ENCODE peak calls at places on chromosomes 2 and 18, in five cellular contexts. U is stomach, C is hepatocyte, S is kidney epithelial cell, V is heart right ventricle. L is an unnamed sample.
A peak's percentile ranks its signal among the peaks of the same experiment; 100 is the strongest.

GRCh38 chr18:46278481-46279465 is 174.6 kb downstream of the HAUS1 start:
- DNase-seq in V (no peak), C (no peak), S (no peak), U (no peak), L (no peak)

GRCh38 chr18:55064073-55064472 is 104.8 kb upstream of the CCDC68 start:
- DNase-seq in S (no peak), U (no peak), V (no peak), C (no peak), L (no peak)

GRCh38 chr18:56459451-56459777 is 179.0 kb downstream of the TXNL1 start:
- DNase-seq in U (no peak), C (no peak), V (no peak), S (no peak), L (no peak)

GRCh38 chr18:56305583-56305982 is 332.8 kb downstream of the TXNL1 start:
- DNase-seq in V (no peak), U (no peak), S (no peak), C (no peak), L (no peak)

GRCh38 chr2:109645412-109646184 is 31.4 kb downstream of the SOWAHC start:
- DNase-seq in V (no peak), U (no peak), S (no peak), C (no peak), L (no peak)

GRCh38 chr2:119224391-119224972 is 848 bp downstream of the STEAP3 start:
- DNase-seq in C (no peak), V (no peak), U (no peak), S (no peak), L (no peak)

GRCh38 chr2:64562148-64562784 is 38.1 kb downstream of the AFTPH start:
- DNase-seq in C (no peak), U (no peak), S (no peak), V (no peak), L (no peak)

GRCh38 chr2:230677182-230677946 is 35.3 kb upstream of the CAB39 start:
- DNase-seq in S (no peak), U (no peak), C (no peak), V (no peak), L (no peak)

GRCh38 chr2:144704696-144705095 is 184.8 kb upstream of the ZEB2 start:
- DNase-seq in C (no peak), S (no peak), V (no peak), U (no peak), L (no peak)

GRCh38 chr2:95346738-95347671 is 49.9 kb downstream of the KCNIP3 start:
- DNase-seq in U (peak; percentile 25), V (peak; percentile 44), S (no peak), C (peak; percentile 34), L (no peak)

GRCh38 chr2:48902521-48902920 is 147.0 kb upstream of the LHCGR start:
- DNase-seq in C (no peak), S (no peak), V (no peak), U (no peak), L (no peak)

GRCh38 chr18:27235218-27235870 is 50.2 kb upstream of the CHST9 start:
- DNase-seq in C (no peak), S (no peak), V (no peak), U (no peak), L (no peak)

GRCh38 chr2:218217366-218218309 is 649 bp downstream of the ARPC2 start:
- DNase-seq in C (peak; percentile 76), S (no peak), V (peak; percentile 61), U (peak; percentile 59), L (no peak)

GRCh38 chr2:179322289-179322688 is 57.7 kb upstream of the SESTD1 start:
- DNase-seq in S (no peak), U (no peak), V (no peak), C (no peak), L (no peak)

GRCh38 chr2:232587527-232587926 is 37.0 kb downstream of the EIF4E2 start:
- DNase-seq in V (no peak), C (no peak), S (no peak), U (no peak), L (no peak)

GRCh38 chr2:237980087-237980486 is 13.3 kb downstream of the UBE2F start:
- DNase-seq in S (no peak), C (no peak), U (no peak), V (no peak), L (no peak)

GRCh38 chr2:85887566-85888019 is 1.2 kb downstream of the ST3GAL5 start:
- DNase-seq in V (peak; percentile 62), C (peak; percentile 54), S (no peak), U (peak; percentile 53), L (no peak)

GRCh38 chr2:82803307-82803706 is 1655.8 kb downstream of the SUCLG1 start:
- DNase-seq in U (no peak), S (no peak), C (no peak), V (no peak), L (no peak)

GRCh38 chr2:61633250-61633649 is 95.1 kb upstream of the XPO1 start:
- DNase-seq in U (no peak), V (no peak), S (no peak), C (no peak), L (no peak)

GRCh38 chr2:232503792-232504323 is 16.2 kb upstream of the ECEL1 start:
- DNase-seq in U (no peak), C (no peak), S (no peak), V (no peak), L (no peak)

GRCh38 chr18:59764281-59764680 is 67.1 kb upstream of the CCBE1 start:
- DNase-seq in C (no peak), S (no peak), V (no peak), U (no peak), L (no peak)

GRCh38 chr2:130327703-130328527 is 14.8 kb upstream of the IMP4 start:
- DNase-seq in C (peak; percentile 85), U (no peak), V (no peak), S (peak; percentile 41), L (no peak)
- TF ChIP-seq CTCF in C (peak; percentile 52), U (no peak), V (no peak), S (no peak), L (no peak)

GRCh38 chr18:5601188-5601624 is 57.4 kb upstream of the EPB41L3 start:
- DNase-seq in C (peak; percentile 69), S (no peak), U (no peak), V (no peak), L (no peak)

GRCh38 chr18:5600376-5601071 is 56.7 kb upstream of the EPB41L3 start:
- DNase-seq in V (no peak), U (no peak), S (no peak), C (peak; percentile 43), L (no peak)

GRCh38 chr18:5603153-5603552 is 59.4 kb upstream of the EPB41L3 start:
- DNase-seq in V (no peak), C (no peak), S (no peak), U (no peak), L (no peak)

GRCh38 chr18:5604778-5605177 is 61.0 kb upstream of the EPB41L3 start:
- DNase-seq in U (no peak), C (no peak), S (no peak), V (no peak), L (no peak)
- TF ChIP-seq CTCF in U (no peak), C (no peak), S (no peak), V (no peak), L (peak; percentile 59)

DNA sequence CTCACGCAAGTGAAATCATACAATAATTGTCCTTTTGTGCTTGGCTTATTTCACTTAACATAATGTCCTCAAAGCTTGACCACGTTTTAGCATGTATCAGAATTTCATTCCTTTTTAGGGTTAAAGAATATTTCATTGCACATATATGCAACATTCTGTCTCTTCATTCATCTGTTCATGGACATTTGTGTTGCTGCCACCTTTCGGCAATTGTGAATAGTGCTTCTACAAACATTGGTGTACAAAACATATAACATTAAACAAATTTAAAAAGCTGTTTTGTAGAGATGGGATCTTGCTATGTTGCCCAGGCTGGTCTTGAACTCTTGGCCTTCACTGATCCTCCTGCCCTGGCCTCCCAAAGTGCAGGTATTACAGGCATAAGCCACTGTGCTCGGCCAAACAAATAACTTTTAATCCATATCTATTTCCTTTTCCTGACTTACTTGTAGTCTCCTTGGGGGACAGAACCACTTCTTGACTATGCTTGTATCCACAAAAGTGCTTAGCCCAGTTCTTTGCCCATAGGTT is 209.3 kb downstream of the SLC4A3 start:
- DNase-seq in U (no peak), S (no peak), C (no peak), V (no peak), L (no peak)
- TF ChIP-seq CTCF in U (peak; percentile 37), S (no peak), C (peak; percentile 36), V (peak; percentile 19), L (peak; percentile 36)

DNA sequence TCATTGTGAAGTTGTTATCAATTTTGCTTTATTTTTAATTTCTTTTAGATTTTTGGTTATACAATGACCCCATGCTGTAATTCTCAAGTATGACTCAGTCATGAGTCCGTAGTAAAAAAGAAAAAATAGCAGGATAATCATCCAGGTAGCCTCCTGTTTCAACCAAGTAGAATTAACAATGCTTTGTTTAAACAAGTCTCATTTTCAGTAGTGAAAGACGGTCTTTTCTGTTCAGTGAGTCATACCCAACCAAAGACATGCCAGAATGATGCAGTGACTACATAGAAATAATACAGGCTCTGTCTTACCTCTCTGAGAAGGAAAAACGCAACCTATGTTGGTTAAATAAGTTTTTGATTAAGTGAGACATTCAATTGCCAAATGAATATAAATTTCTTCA is 67.8 kb upstream of the DSC1 start:
- DNase-seq in V (no peak), S (peak; percentile 84), U (no peak), C (peak; percentile 26), L (peak; percentile 74)
- TF ChIP-seq CTCF in V (no peak), S (no peak), U (no peak), C (no peak), L (no peak)